ENCODE peak calls at places on chromosome X, in seven cellular contexts. One of them, this sample, is unnamed.

GRCh38 chrX:48957477-48957826 is at the start of gene OTUD5:
- DNase-seq in fibroblast of mammary gland: no peak
- DNase-seq in stimulated activated CD4-positive, alpha-beta T cell treated with anti-CD3 and anti-CD28 coated beads, Interleukin-15, amount 100 ng/mL, for 24 hours: peak
- DNase-seq in AG08395: no peak
- DNase-seq in MG63: peak
- DNase-seq in smooth muscle cell of the brain vasculature: no peak
- DNase-seq in LoVo: no peak
- DNase-seq in this sample: no peak

GRCh38 chrX:80432441-80432840 is 12.2 kb downstream of the TENT5D start:
- DNase-seq in AG08395: no peak
- DNase-seq in smooth muscle cell of the brain vasculature: no peak
- DNase-seq in stimulated activated CD4-positive, alpha-beta T cell treated with anti-CD3 and anti-CD28 coated beads, Interleukin-15, amount 100 ng/mL, for 24 hours: no peak
- DNase-seq in fibroblast of mammary gland: no peak
- DNase-seq in LoVo: no peak
- DNase-seq in MG63: no peak
- DNase-seq in this sample: no peak

GRCh38 chrX:99887918-99888317 is 522.2 kb downstream of the PCDH19 start:
- DNase-seq in MG63: no peak
- DNase-seq in stimulated activated CD4-positive, alpha-beta T cell treated with anti-CD3 and anti-CD28 coated beads, Interleukin-15, amount 100 ng/mL, for 24 hours: no peak
- DNase-seq in smooth muscle cell of the brain vasculature: no peak
- DNase-seq in AG08395: no peak
- DNase-seq in fibroblast of mammary gland: no peak
- DNase-seq in LoVo: no peak
- DNase-seq in this sample: no peak

GRCh38 chrX:20529711-20530110 is 263.0 kb upstream of the RPS6KA3 start:
- DNase-seq in stimulated activated CD4-positive, alpha-beta T cell treated with anti-CD3 and anti-CD28 coated beads, Interleukin-15, amount 100 ng/mL, for 24 hours: no peak
- DNase-seq in MG63: no peak
- DNase-seq in smooth muscle cell of the brain vasculature: no peak
- DNase-seq in LoVo: no peak
- DNase-seq in fibroblast of mammary gland: no peak
- DNase-seq in AG08395: no peak
- DNase-seq in this sample: no peak

GRCh38 chrX:31459361-31459760 is 387.5 kb upstream of the FTHL17 start:
- DNase-seq in fibroblast of mammary gland: peak
- DNase-seq in AG08395: no peak
- DNase-seq in LoVo: no peak
- DNase-seq in MG63: no peak
- DNase-seq in stimulated activated CD4-positive, alpha-beta T cell treated with anti-CD3 and anti-CD28 coated beads, Interleukin-15, amount 100 ng/mL, for 24 hours: no peak
- DNase-seq in smooth muscle cell of the brain vasculature: no peak
- DNase-seq in this sample: no peak

GRCh38 chrX:139287155-139287924 is 243.2 kb upstream of the F9 start:
- DNase-seq in LoVo: no peak
- DNase-seq in fibroblast of mammary gland: no peak
- DNase-seq in stimulated activated CD4-positive, alpha-beta T cell treated with anti-CD3 and anti-CD28 coated beads, Interleukin-15, amount 100 ng/mL, for 24 hours: no peak
- DNase-seq in smooth muscle cell of the brain vasculature: no peak
- DNase-seq in MG63: no peak
- DNase-seq in AG08395: no peak
- DNase-seq in this sample: no peak

GRCh38 chrX:21711126-21711847 is 46.6 kb downstream of the SMPX start:
- DNase-seq in stimulated activated CD4-positive, alpha-beta T cell treated with anti-CD3 and anti-CD28 coated beads, Interleukin-15, amount 100 ng/mL, for 24 hours: no peak
- DNase-seq in AG08395: no peak
- DNase-seq in MG63: no peak
- DNase-seq in smooth muscle cell of the brain vasculature: no peak
- DNase-seq in LoVo: no peak
- DNase-seq in fibroblast of mammary gland: no peak
- DNase-seq in this sample: no peak

GRCh38 chrX:148412006-148412405 is 88.4 kb upstream of the AFF2 start:
- DNase-seq in stimulated activated CD4-positive, alpha-beta T cell treated with anti-CD3 and anti-CD28 coated beads, Interleukin-15, amount 100 ng/mL, for 24 hours: no peak
- DNase-seq in smooth muscle cell of the brain vasculature: no peak
- DNase-seq in LoVo: no peak
- DNase-seq in AG08395: no peak
- DNase-seq in MG63: no peak
- DNase-seq in fibroblast of mammary gland: peak
- DNase-seq in this sample: no peak

GRCh38 chrX:117707948-117708743 is 408.5 kb downstream of the KLHL13 start:
- DNase-seq in fibroblast of mammary gland: no peak
- DNase-seq in stimulated activated CD4-positive, alpha-beta T cell treated with anti-CD3 and anti-CD28 coated beads, Interleukin-15, amount 100 ng/mL, for 24 hours: no peak
- DNase-seq in LoVo: no peak
- DNase-seq in MG63: no peak
- DNase-seq in AG08395: no peak
- DNase-seq in smooth muscle cell of the brain vasculature: no peak
- DNase-seq in this sample: no peak

GRCh38 chrX:16970977-16971376 is 24.5 kb downstream of the REPS2 start:
- DNase-seq in fibroblast of mammary gland: peak
- DNase-seq in stimulated activated CD4-positive, alpha-beta T cell treated with anti-CD3 and anti-CD28 coated beads, Interleukin-15, amount 100 ng/mL, for 24 hours: no peak
- DNase-seq in smooth muscle cell of the brain vasculature: no peak
- DNase-seq in AG08395: no peak
- DNase-seq in MG63: no peak
- DNase-seq in LoVo: no peak
- DNase-seq in this sample: no peak

GRCh38 chrX:16862829-16863228 is 7.3 kb downstream of the RBBP7 start:
- DNase-seq in AG08395: no peak
- DNase-seq in fibroblast of mammary gland: no peak
- DNase-seq in LoVo: no peak
- DNase-seq in smooth muscle cell of the brain vasculature: no peak
- DNase-seq in stimulated activated CD4-positive, alpha-beta T cell treated with anti-CD3 and anti-CD28 coated beads, Interleukin-15, amount 100 ng/mL, for 24 hours: no peak
- DNase-seq in MG63: no peak
- DNase-seq in this sample: no peak

GRCh38 chrX:50198348-50198747 is 2.5 kb downstream of the AKAP4 start:
- DNase-seq in LoVo: no peak
- DNase-seq in MG63: no peak
- DNase-seq in stimulated activated CD4-positive, alpha-beta T cell treated with anti-CD3 and anti-CD28 coated beads, Interleukin-15, amount 100 ng/mL, for 24 hours: no peak
- DNase-seq in fibroblast of mammary gland: no peak
- DNase-seq in smooth muscle cell of the brain vasculature: no peak
- DNase-seq in AG08395: no peak
- DNase-seq in this sample: peak

GRCh38 chrX:3712080-3712869 is 1.2 kb downstream of the PRKX start:
- DNase-seq in LoVo: no peak
- DNase-seq in smooth muscle cell of the brain vasculature: no peak
- DNase-seq in MG63: peak
- DNase-seq in fibroblast of mammary gland: peak
- DNase-seq in stimulated activated CD4-positive, alpha-beta T cell treated with anti-CD3 and anti-CD28 coated beads, Interleukin-15, amount 100 ng/mL, for 24 hours: peak
- DNase-seq in AG08395: peak
- DNase-seq in this sample: no peak

GRCh38 chrX:29555465-29556091 is 659.8 kb upstream of the MAGEB2 start:
- DNase-seq in stimulated activated CD4-positive, alpha-beta T cell treated with anti-CD3 and anti-CD28 coated beads, Interleukin-15, amount 100 ng/mL, for 24 hours: no peak
- DNase-seq in smooth muscle cell of the brain vasculature: no peak
- DNase-seq in AG08395: no peak
- DNase-seq in LoVo: no peak
- DNase-seq in fibroblast of mammary gland: no peak
- DNase-seq in MG63: no peak
- DNase-seq in this sample: no peak

This sample was measured in PC-9.